ENCODE peak calls at places on chromosomes 4 and X, in seven cellular contexts. One of them, this sample, is unnamed.

GRCh38 chr4:38060829-38061431 is 100.7 kb downstream of the PTTG2 start:
- DNase-seq in K562: no peak
- DNase-seq in fibroblast of lung: peak
- DNase-seq in NB4: no peak
- DNase-seq in GM12865: no peak
- DNase-seq in CD8-positive, alpha-beta T cell: no peak
- DNase-seq in AG09309: no peak
- DNase-seq in this sample: no peak

GRCh38 chrX:12814434-12814833 is 23.2 kb downstream of the PRPS2 start:
- DNase-seq in K562: peak
- DNase-seq in fibroblast of lung: peak
- DNase-seq in NB4: peak
- DNase-seq in GM12865: peak
- DNase-seq in CD8-positive, alpha-beta T cell: no peak
- DNase-seq in AG09309: peak
- DNase-seq in this sample: no peak

GRCh38 chr4:2193321-2193720 is 48.6 kb downstream of the HAUS3 start:
- DNase-seq in K562: no peak
- DNase-seq in fibroblast of lung: no peak
- DNase-seq in NB4: no peak
- DNase-seq in GM12865: no peak
- DNase-seq in CD8-positive, alpha-beta T cell: no peak
- DNase-seq in AG09309: no peak
- DNase-seq in this sample: no peak

GRCh38 chr4:128565565-128566186 is 243.8 kb upstream of the JADE1 start:
- DNase-seq in K562: no peak
- DNase-seq in fibroblast of lung: peak
- DNase-seq in NB4: peak
- DNase-seq in GM12865: peak
- DNase-seq in CD8-positive, alpha-beta T cell: no peak
- DNase-seq in AG09309: no peak
- DNase-seq in this sample: no peak

GRCh38 chr4:1047106-1047975 is 35.9 kb downstream of the FGFRL1 start:
- DNase-seq in K562: no peak
- DNase-seq in fibroblast of lung: peak
- DNase-seq in NB4: no peak
- DNase-seq in GM12865: no peak
- DNase-seq in CD8-positive, alpha-beta T cell: no peak
- DNase-seq in AG09309: no peak
- DNase-seq in this sample: no peak

GRCh38 chr4:30696195-30696594 is 24.0 kb upstream of the PCDH7 start:
- DNase-seq in K562: no peak
- DNase-seq in fibroblast of lung: no peak
- DNase-seq in NB4: no peak
- DNase-seq in GM12865: no peak
- DNase-seq in CD8-positive, alpha-beta T cell: no peak
- DNase-seq in AG09309: no peak
- DNase-seq in this sample: no peak

GRCh38 chrX:51802917-51803688 is 59.9 kb downstream of the GSPT2 start:
- DNase-seq in K562: peak
- DNase-seq in fibroblast of lung: peak
- DNase-seq in NB4: no peak
- DNase-seq in GM12865: peak
- DNase-seq in CD8-positive, alpha-beta T cell: peak
- DNase-seq in AG09309: no peak
- DNase-seq in this sample: no peak

GRCh38 chrX:68732906-68733493 is 85.5 kb downstream of the STARD8 start:
- DNase-seq in K562: peak
- DNase-seq in fibroblast of lung: peak
- DNase-seq in NB4: peak
- DNase-seq in GM12865: peak
- DNase-seq in CD8-positive, alpha-beta T cell: peak
- DNase-seq in AG09309: no peak
- DNase-seq in this sample: no peak

GRCh38 chrX:13661735-13662536 is 9.0 kb downstream of the TCEANC start:
- DNase-seq in K562: no peak
- DNase-seq in fibroblast of lung: no peak
- DNase-seq in NB4: no peak
- DNase-seq in GM12865: peak
- DNase-seq in CD8-positive, alpha-beta T cell: no peak
- DNase-seq in AG09309: no peak
- DNase-seq in this sample: no peak

GRCh38 chrX:108494416-108495095 is 54.9 kb downstream of the COL4A5 start:
- DNase-seq in K562: no peak
- DNase-seq in fibroblast of lung: peak
- DNase-seq in NB4: no peak
- DNase-seq in GM12865: no peak
- DNase-seq in CD8-positive, alpha-beta T cell: no peak
- DNase-seq in AG09309: no peak
- DNase-seq in this sample: no peak

GRCh38 chrX:20374866-20375530 is 108.3 kb upstream of the RPS6KA3 start:
- DNase-seq in K562: no peak
- DNase-seq in fibroblast of lung: no peak
- DNase-seq in NB4: peak
- DNase-seq in GM12865: peak
- DNase-seq in CD8-positive, alpha-beta T cell: no peak
- DNase-seq in AG09309: no peak
- DNase-seq in this sample: no peak

GRCh38 chrX:794311-794710 is 163.7 kb downstream of the SHOX start:
- DNase-seq in K562: no peak
- DNase-seq in fibroblast of lung: no peak
- DNase-seq in NB4: no peak
- DNase-seq in GM12865: no peak
- DNase-seq in CD8-positive, alpha-beta T cell: no peak
- DNase-seq in AG09309: no peak
- DNase-seq in this sample: no peak

GRCh38 chr4:87669373-87669772 is 19.3 kb downstream of the DMP1 start:
- DNase-seq in K562: no peak
- DNase-seq in fibroblast of lung: no peak
- DNase-seq in NB4: no peak
- DNase-seq in GM12865: no peak
- DNase-seq in CD8-positive, alpha-beta T cell: no peak
- DNase-seq in AG09309: no peak
- DNase-seq in this sample: no peak

GRCh38 chr4:87516683-87517082 is 12.5 kb downstream of the SPARCL1 start:
- DNase-seq in K562: no peak
- DNase-seq in fibroblast of lung: no peak
- DNase-seq in NB4: no peak
- DNase-seq in GM12865: no peak
- DNase-seq in CD8-positive, alpha-beta T cell: no peak
- DNase-seq in AG09309: no peak
- DNase-seq in this sample: no peak

GRCh38 chr4:77201857-77202256 is 44.9 kb downstream of the CCNG2 start:
- DNase-seq in K562: no peak
- DNase-seq in fibroblast of lung: no peak
- DNase-seq in NB4: no peak
- DNase-seq in GM12865: no peak
- DNase-seq in CD8-positive, alpha-beta T cell: no peak
- DNase-seq in AG09309: no peak
- DNase-seq in this sample: no peak

GRCh38 chrX:17674611-17675010 is 62.7 kb upstream of the SCML1 start:
- DNase-seq in K562: no peak
- DNase-seq in fibroblast of lung: no peak
- DNase-seq in NB4: peak
- DNase-seq in GM12865: no peak
- DNase-seq in CD8-positive, alpha-beta T cell: no peak
- DNase-seq in AG09309: no peak
- DNase-seq in this sample: no peak

GRCh38 chr4:8818063-8818881 is 53.4 kb downstream of the HMX1 start:
- DNase-seq in K562: no peak
- DNase-seq in fibroblast of lung: no peak
- DNase-seq in NB4: no peak
- DNase-seq in GM12865: no peak
- DNase-seq in CD8-positive, alpha-beta T cell: no peak
- DNase-seq in AG09309: no peak
- DNase-seq in this sample: no peak

GRCh38 chr4:385934-386707 is 48.5 kb downstream of the ZNF141 start:
- DNase-seq in K562: no peak
- DNase-seq in fibroblast of lung: no peak
- DNase-seq in NB4: no peak
- DNase-seq in GM12865: no peak
- DNase-seq in CD8-positive, alpha-beta T cell: no peak
- DNase-seq in AG09309: no peak
- DNase-seq in this sample: no peak

GRCh38 chr4:1469043-1469442 is 62.8 kb upstream of the NKX1-1 start:
- DNase-seq in K562: no peak
- DNase-seq in fibroblast of lung: no peak
- DNase-seq in NB4: no peak
- DNase-seq in GM12865: no peak
- DNase-seq in CD8-positive, alpha-beta T cell: no peak
- DNase-seq in AG09309: no peak
- DNase-seq in this sample: no peak

GRCh38 chr4:142264961-142265360 is 581.1 kb downstream of the INPP4B start:
- DNase-seq in K562: no peak
- DNase-seq in fibroblast of lung: peak
- DNase-seq in NB4: no peak
- DNase-seq in GM12865: peak
- DNase-seq in CD8-positive, alpha-beta T cell: no peak
- DNase-seq in AG09309: no peak
- DNase-seq in this sample: no peak

GRCh38 chrX:122572461-122572860 is 611.6 kb upstream of the GRIA3 start:
- DNase-seq in K562: no peak
- DNase-seq in fibroblast of lung: peak
- DNase-seq in NB4: no peak
- DNase-seq in GM12865: no peak
- DNase-seq in CD8-positive, alpha-beta T cell: no peak
- DNase-seq in AG09309: peak
- DNase-seq in this sample: no peak

GRCh38 chr4:83065268-83065667 is 30.3 kb downstream of the COPS4 start:
- DNase-seq in K562: no peak
- DNase-seq in fibroblast of lung: no peak
- DNase-seq in NB4: no peak
- DNase-seq in GM12865: no peak
- DNase-seq in CD8-positive, alpha-beta T cell: no peak
- DNase-seq in AG09309: no peak
- DNase-seq in this sample: no peak
- TF ChIP-seq CTCF in K562: no peak
- TF ChIP-seq CTCF in fibroblast of lung: no peak
- TF ChIP-seq CTCF in NB4: no peak
- TF ChIP-seq CTCF in GM12865: no peak
- TF ChIP-seq CTCF in CD8-positive, alpha-beta T cell: no peak
- TF ChIP-seq CTCF in AG09309: no peak
- TF ChIP-seq CTCF in this sample: no peak

GRCh38 chr4:189261475-189261874 is 679.2 kb upstream of the FRG1 start:
- DNase-seq in K562: no peak
- DNase-seq in fibroblast of lung: no peak
- DNase-seq in NB4: no peak
- DNase-seq in GM12865: no peak
- DNase-seq in CD8-positive, alpha-beta T cell: no peak
- DNase-seq in AG09309: no peak
- DNase-seq in this sample: no peak

GRCh38 chr4:189265515-189265914 is 675.2 kb upstream of the FRG1 start:
- DNase-seq in K562: peak
- DNase-seq in fibroblast of lung: no peak
- DNase-seq in NB4: no peak
- DNase-seq in GM12865: no peak
- DNase-seq in CD8-positive, alpha-beta T cell: no peak
- DNase-seq in AG09309: no peak
- DNase-seq in this sample: no peak

DNA sequence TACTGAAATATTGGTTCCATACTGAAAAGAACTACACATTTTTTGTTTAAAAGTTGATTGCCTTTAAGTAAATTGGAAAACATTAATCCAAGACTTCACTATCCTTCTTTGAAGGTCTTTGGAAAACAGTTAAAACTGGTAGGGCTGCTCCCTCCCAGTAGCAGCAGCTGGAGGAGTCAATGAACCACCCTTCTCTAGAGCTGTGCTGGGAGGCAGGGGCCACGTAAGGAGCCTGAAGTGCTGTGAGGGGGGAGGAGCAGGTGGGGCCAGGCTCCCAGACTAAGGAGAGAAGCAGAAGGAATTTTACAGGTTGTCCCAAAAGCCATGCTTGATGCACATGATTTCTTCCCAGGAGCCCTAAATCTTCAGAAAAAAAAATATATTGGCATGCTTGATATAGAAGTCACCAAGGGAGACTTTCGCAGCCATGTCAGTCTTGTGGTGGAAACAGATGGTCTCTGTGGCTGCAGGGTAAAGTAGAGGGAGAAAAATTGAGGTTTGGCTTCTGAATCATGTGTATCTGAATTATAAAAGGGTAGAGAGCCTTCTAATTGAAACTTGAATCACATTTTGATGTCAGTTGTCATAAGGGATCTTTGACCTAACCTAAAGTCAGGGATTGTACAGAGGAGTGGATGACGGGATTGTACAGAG is 673.2 kb upstream of the FRG1 start:
- DNase-seq in K562: peak
- DNase-seq in fibroblast of lung: no peak
- DNase-seq in NB4: no peak
- DNase-seq in GM12865: no peak
- DNase-seq in CD8-positive, alpha-beta T cell: no peak
- DNase-seq in AG09309: no peak
- DNase-seq in this sample: no peak
- H3K4me3 ChIP-seq in K562: no peak
- H3K4me3 ChIP-seq in fibroblast of lung: no peak
- H3K4me3 ChIP-seq in NB4: no peak
- H3K4me3 ChIP-seq in GM12865: no peak
- H3K4me3 ChIP-seq in CD8-positive, alpha-beta T cell: no peak
- H3K4me3 ChIP-seq in AG09309: no peak
- H3K4me3 ChIP-seq in this sample: no peak

DNA sequence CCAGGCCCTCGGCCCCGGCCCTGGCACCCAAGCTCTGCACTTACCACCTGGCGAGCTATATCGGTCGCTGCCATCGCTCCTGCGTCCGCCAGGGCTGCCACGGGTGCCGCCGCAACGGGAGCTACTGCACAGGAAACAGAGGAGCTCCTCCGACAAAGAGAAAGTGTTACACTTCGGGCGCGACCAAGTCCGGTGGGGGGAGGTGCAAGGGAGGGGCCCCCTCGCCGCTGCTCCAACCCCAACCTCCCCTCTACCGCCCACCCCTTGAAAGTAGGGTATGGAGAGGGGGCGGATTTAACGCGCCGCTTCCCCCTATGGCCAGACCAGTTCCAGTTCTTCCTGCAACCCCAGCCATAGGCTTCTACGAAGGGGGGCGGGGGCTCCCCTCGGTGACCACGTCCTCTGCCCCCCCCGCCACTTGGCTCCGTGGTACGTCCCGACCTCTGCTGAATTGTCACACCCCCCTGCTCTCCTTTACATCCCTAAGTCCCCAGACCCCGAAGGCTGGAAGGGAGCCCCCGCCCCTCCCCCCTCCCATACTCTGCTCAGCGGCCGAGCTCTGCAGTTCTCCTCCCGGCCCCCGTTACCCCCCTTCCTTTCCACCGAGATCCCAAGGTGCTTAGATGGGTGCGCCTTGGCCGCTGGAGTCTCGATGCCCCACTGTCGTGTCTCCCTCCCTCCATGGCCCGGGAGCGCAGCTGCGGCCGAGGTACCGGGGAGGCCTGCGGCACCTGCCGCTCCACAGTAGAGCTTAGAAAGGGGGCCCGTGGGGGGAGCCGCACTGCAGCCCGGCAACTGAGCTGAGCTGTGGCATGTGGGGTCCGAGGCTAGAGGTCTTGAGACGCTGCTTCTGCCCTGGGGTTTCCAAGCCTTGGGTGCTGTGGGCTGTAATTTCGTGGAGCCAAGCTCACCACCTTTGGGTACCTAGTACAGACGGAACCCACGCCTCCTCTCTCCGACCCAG is at the start of gene SEPTIN6:
- DNase-seq in K562: peak
- DNase-seq in fibroblast of lung: peak
- DNase-seq in NB4: peak
- DNase-seq in GM12865: peak
- DNase-seq in CD8-positive, alpha-beta T cell: peak
- DNase-seq in AG09309: no peak
- DNase-seq in this sample: no peak
- TF ChIP-seq CTCF in K562: peak
- TF ChIP-seq CTCF in fibroblast of lung: no peak
- TF ChIP-seq CTCF in NB4: no peak
- TF ChIP-seq CTCF in GM12865: peak
- TF ChIP-seq CTCF in CD8-positive, alpha-beta T cell: no peak
- TF ChIP-seq CTCF in AG09309: peak
- TF ChIP-seq CTCF in this sample: peak

GRCh38 chrX:54640721-54641120 is 110.7 kb downstream of the GNL3L start:
- DNase-seq in K562: no peak
- DNase-seq in fibroblast of lung: peak
- DNase-seq in NB4: peak
- DNase-seq in GM12865: peak
- DNase-seq in CD8-positive, alpha-beta T cell: no peak
- DNase-seq in AG09309: no peak
- DNase-seq in this sample: no peak
- H3K4me3 ChIP-seq in K562: no peak
- H3K4me3 ChIP-seq in fibroblast of lung: no peak
- H3K4me3 ChIP-seq in NB4: no peak
- H3K4me3 ChIP-seq in GM12865: no peak
- H3K4me3 ChIP-seq in CD8-positive, alpha-beta T cell: no peak
- H3K4me3 ChIP-seq in AG09309: no peak
- H3K4me3 ChIP-seq in this sample: no peak

This sample was measured in AG04449.